ENCODE peak calls at places on chromosomes 3 and 15, in nine cellular contexts. Z, C, O, R, G, J, B, A and U are unnamed samples.

GRCh38 chr3:179687967-179688535 is 35.2 kb downstream of the USP13 start:
- DNase-seq in J (no peak), C (no peak), Z (no peak), R (no peak), G (no peak), B (no peak), A (no peak), O (no peak), U (no peak)

GRCh38 chr15:65991721-65992472 is 122.6 kb downstream of the RAB11A start:
- DNase-seq in R (no peak), J (no peak), C (no peak), B (no peak), G (peak; percentile 31), O (no peak), Z (no peak), A (no peak), U (no peak)

GRCh38 chr3:11556851-11557644 is 86.7 kb downstream of the VGLL4 start:
- DNase-seq in O (no peak), A (no peak), J (no peak), B (no peak), R (no peak), G (no peak), C (peak; percentile 94), Z (no peak), U (no peak)

GRCh38 chr3:30440880-30441279 is 165.5 kb upstream of the TGFBR2 start:
- DNase-seq in J (peak; percentile 7), C (no peak), Z (no peak), A (no peak), B (peak; percentile 10), G (no peak), O (no peak), R (no peak), U (no peak)

GRCh38 chr15:40118473-40118872 is 9.8 kb upstream of the BMF start:
- DNase-seq in B (no peak), C (no peak), Z (no peak), J (no peak), R (peak; percentile 30), O (no peak), G (no peak), A (no peak), U (no peak)

GRCh38 chr15:101028772-101029438 is 109.7 kb downstream of the LRRK1 start:
- DNase-seq in A (no peak), C (no peak), R (no peak), O (no peak), G (no peak), B (no peak), Z (no peak), J (no peak), U (no peak)

GRCh38 chr3:45042162-45042561 is 16.1 kb downstream of the CLEC3B start:
- DNase-seq in B (no peak), R (no peak), Z (no peak), C (no peak), O (no peak), A (no peak), G (no peak), J (no peak), U (no peak)

GRCh38 chr15:39785806-39786205 is 3.2 kb upstream of the FSIP1 start:
- DNase-seq in O (no peak), A (no peak), G (no peak), B (no peak), C (no peak), J (no peak), Z (no peak), R (peak; percentile 21), U (peak; percentile 48)

GRCh38 chr3:10373686-10374261 is 52.9 kb upstream of the SEC13 start:
- DNase-seq in O (no peak), A (peak; percentile 18), G (no peak), Z (no peak), B (no peak), R (peak; percentile 37), J (no peak), C (peak; percentile 68), U (no peak)

GRCh38 chr3:169964176-169964575 is 2.4 kb upstream of the SEC62 start:
- DNase-seq in C (peak; percentile 39), R (peak; percentile 56), Z (no peak), O (no peak), A (no peak), G (no peak), J (no peak), B (no peak), U (no peak)

GRCh38 chr3:42652611-42653302 is 740 bp upstream of the ZBTB47 start:
- DNase-seq in A (peak; percentile 69), O (peak; percentile 60), Z (peak; percentile 42), R (peak; percentile 90), C (peak; percentile 93), G (peak; percentile 27), J (no peak), B (no peak), U (no peak)

GRCh38 chr15:80160570-80161156 is 7.9 kb downstream of the FAH start:
- DNase-seq in O (peak; percentile 83), G (no peak), Z (peak; percentile 75), A (no peak), C (peak; percentile 98), B (no peak), J (no peak), R (peak; percentile 86), U (peak; percentile 87)
- TF ChIP-seq EZH2phosphoT487 in O (no peak), G (no peak), Z (no peak), A (no peak), C (no peak), B (no peak), J (no peak), R (no peak), U (no peak)

GRCh38 chr3:12810013-12810780 is 13.7 kb downstream of the CAND2 start:
- DNase-seq in J (peak; percentile 98), O (peak; percentile 98), Z (peak; percentile 93), G (peak; percentile 100), R (peak; percentile 90), C (peak; percentile 97), A (peak; percentile 78), B (peak; percentile 99), U (peak; percentile 75)
- H2AFZ ChIP-seq in J (peak overlapping the region; percentile 43), O (peak overlapping the region; percentile 46), Z (peak overlapping the region; percentile 38), G (peak overlapping the region; percentile 76), R (peak overlapping the region; percentile 77), C (peak overlapping the region; percentile 84), A (peak overlapping the region; percentile 93), B (peak overlapping the region; percentile 74), U (peak overlapping the region; percentile 63)

DNA sequence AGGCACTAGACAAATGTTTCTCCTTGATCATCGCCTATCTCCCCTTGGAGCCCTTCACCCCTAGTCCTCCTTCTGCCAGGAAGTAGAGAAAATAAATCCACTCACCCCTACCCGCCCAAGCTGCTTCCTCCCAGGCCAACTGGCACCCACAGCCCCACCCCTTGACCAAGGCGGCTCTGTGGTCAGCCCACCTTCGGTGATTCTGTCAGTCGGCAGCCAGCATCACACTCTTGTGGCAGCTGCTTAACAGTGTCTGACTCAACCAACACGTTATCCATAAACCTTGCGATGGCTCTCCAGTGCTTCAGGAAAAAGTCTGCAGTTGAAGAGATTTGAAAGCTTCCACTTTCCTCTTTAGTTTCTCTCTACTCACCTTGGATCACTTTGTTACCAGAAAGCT is 7.6 kb downstream of the SHF start:
- DNase-seq in R (peak; percentile 51), B (no peak), A (no peak), C (no peak), G (peak; percentile 5), J (no peak), O (no peak), Z (no peak), U (no peak)
- TF ChIP-seq EZH2phosphoT487 in R (no peak), B (no peak), A (no peak), C (no peak), G (no peak), J (no peak), O (no peak), Z (no peak), U (no peak)

DNA sequence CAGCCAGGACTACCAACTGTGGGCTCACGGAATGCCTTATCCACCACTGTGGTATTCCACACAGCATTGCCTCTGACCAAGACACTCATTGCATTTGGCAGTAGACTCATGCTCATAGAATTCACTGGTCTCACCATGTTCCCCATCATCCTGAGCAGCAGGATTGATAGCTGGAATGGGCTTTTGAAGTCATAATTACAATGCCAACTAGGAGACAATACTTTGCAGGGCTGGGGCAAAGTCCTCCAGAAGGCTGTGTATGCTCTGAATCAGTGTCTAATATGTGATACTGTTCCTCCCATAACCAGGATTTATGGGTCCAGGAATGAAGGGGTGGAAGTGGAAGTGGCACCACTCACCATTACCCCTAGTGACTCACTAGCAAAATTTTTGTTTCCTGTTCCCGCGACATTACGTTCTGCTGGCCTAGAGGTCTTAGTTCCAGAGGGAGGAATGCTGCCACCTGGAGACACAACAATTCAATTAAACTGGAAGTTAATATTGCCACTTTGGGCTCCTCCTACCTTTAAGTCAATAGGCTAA is 58.6 kb upstream of the CCDC80 start:
- DNase-seq in J (peak; percentile 58), C (peak; percentile 90), R (peak; percentile 94), Z (no peak), O (no peak), G (no peak), B (no peak), A (peak; percentile 34), U (no peak)
- H2AFZ ChIP-seq in J (no peak overlapping the region), C (peak overlapping the region; percentile 30), R (peak overlapping the region; percentile 8), Z (no peak overlapping the region), O (no peak overlapping the region), G (peak overlapping the region; percentile 65), B (no peak overlapping the region), A (peak overlapping the region; percentile 80), U (no peak overlapping the region)

DNA sequence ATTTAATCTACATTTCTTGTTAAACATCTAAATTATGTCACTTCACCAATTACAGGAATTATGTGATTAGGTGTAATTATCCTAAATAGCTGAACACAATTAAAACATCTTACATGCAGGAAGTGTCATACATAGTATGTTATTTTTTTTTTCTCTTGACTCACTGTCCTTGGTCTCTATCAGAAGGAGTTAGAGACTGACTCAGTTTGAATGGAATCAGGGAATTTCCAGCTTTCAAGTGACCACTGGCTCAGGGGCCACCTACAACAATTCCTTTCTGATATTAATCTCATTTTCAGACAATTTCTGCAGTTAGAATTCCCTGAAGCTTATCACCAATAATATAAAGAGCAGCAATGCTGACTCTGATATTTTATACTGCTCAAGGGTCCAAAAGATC is 400.7 kb downstream of the ROBO1 start:
- DNase-seq in C (peak; percentile 79), J (no peak), B (no peak), A (no peak), R (peak; percentile 11), G (no peak), O (no peak), Z (no peak), U (no peak)
- TF ChIP-seq EZH2phosphoT487 in C (no peak), J (no peak), B (no peak), A (no peak), R (no peak), G (no peak), O (no peak), Z (no peak), U (no peak)

GRCh38 chr3:112364291-112364690 is 31.3 kb downstream of the CD200 start:
- DNase-seq in Z (no peak), G (no peak), J (no peak), B (no peak), A (no peak), R (no peak), O (no peak), C (no peak), U (peak; percentile 70)
- H2AFZ ChIP-seq in Z (peak overlapping the region; percentile 27), G (no peak overlapping the region), J (no peak overlapping the region), B (no peak overlapping the region), A (no peak overlapping the region), R (no peak overlapping the region), O (no peak overlapping the region), C (no peak overlapping the region), U (peak overlapping the region; percentile 64)